ENCODE peak calls at places on chromosomes 3 and 15, in eight cellular contexts. One of them, this sample, is unnamed.

GRCh38 chr15:82530006-82530405 is 10.3 kb downstream of the RPS17 start:
- DNase-seq in neural progenitor cell: no peak
- DNase-seq in GM23248: no peak
- DNase-seq in K562: no peak
- DNase-seq in DND-41: no peak
- DNase-seq in SK-N-SH: no peak
- DNase-seq in H9: peak
- DNase-seq in A549: no peak
- DNase-seq in this sample: no peak

GRCh38 chr15:38017721-38018120 is 83.3 kb downstream of the TMCO5A start:
- DNase-seq in GM23248: no peak
- DNase-seq in SK-N-SH: no peak
- DNase-seq in DND-41: no peak
- DNase-seq in K562: peak
- DNase-seq in H9: no peak
- DNase-seq in A549: no peak
- DNase-seq in neural progenitor cell: no peak
- DNase-seq in this sample: no peak

GRCh38 chr15:77904901-77905300 is 172.6 kb downstream of the TBC1D2B start:
- DNase-seq in H9: no peak
- DNase-seq in K562: no peak
- DNase-seq in DND-41: no peak
- DNase-seq in neural progenitor cell: no peak
- DNase-seq in A549: no peak
- DNase-seq in GM23248: no peak
- DNase-seq in SK-N-SH: no peak
- DNase-seq in this sample: no peak

GRCh38 chr3:16026753-16027152 is 147.7 kb upstream of the GALNT15 start:
- DNase-seq in DND-41: no peak
- DNase-seq in K562: no peak
- DNase-seq in SK-N-SH: no peak
- DNase-seq in GM23248: no peak
- DNase-seq in H9: no peak
- DNase-seq in neural progenitor cell: no peak
- DNase-seq in A549: no peak
- DNase-seq in this sample: no peak

GRCh38 chr15:40754883-40755815 is at the start of gene RMDN3:
- DNase-seq in H9: peak
- DNase-seq in GM23248: peak
- DNase-seq in K562: peak
- DNase-seq in DND-41: peak
- DNase-seq in A549: peak
- DNase-seq in neural progenitor cell: peak
- DNase-seq in SK-N-SH: peak
- DNase-seq in this sample: no peak

GRCh38 chr15:51751687-51752683 is 588 bp downstream of the TMOD2 start:
- DNase-seq in DND-41: peak
- DNase-seq in H9: peak
- DNase-seq in K562: peak
- DNase-seq in GM23248: peak
- DNase-seq in A549: peak
- DNase-seq in SK-N-SH: peak
- DNase-seq in neural progenitor cell: peak
- DNase-seq in this sample: no peak

GRCh38 chr3:148718982-148719862 is 21.5 kb downstream of the AGTR1 start:
- DNase-seq in K562: no peak
- DNase-seq in A549: peak
- DNase-seq in H9: peak
- DNase-seq in GM23248: peak
- DNase-seq in neural progenitor cell: peak
- DNase-seq in DND-41: no peak
- DNase-seq in SK-N-SH: no peak
- DNase-seq in this sample: no peak

GRCh38 chr3:195410546-195410945 is 32.3 kb downstream of the ACAP2 start:
- DNase-seq in K562: no peak
- DNase-seq in H9: no peak
- DNase-seq in DND-41: no peak
- DNase-seq in GM23248: no peak
- DNase-seq in SK-N-SH: no peak
- DNase-seq in A549: no peak
- DNase-seq in neural progenitor cell: no peak
- DNase-seq in this sample: no peak

GRCh38 chr3:64360261-64360660 is 135.0 kb upstream of the PRICKLE2 start:
- DNase-seq in K562: no peak
- DNase-seq in A549: no peak
- DNase-seq in SK-N-SH: no peak
- DNase-seq in neural progenitor cell: no peak
- DNase-seq in H9: no peak
- DNase-seq in GM23248: no peak
- DNase-seq in DND-41: no peak
- DNase-seq in this sample: no peak

GRCh38 chr3:28334552-28334951 is 14.0 kb upstream of the ZCWPW2 start:
- DNase-seq in GM23248: peak
- DNase-seq in SK-N-SH: no peak
- DNase-seq in neural progenitor cell: no peak
- DNase-seq in A549: no peak
- DNase-seq in H9: no peak
- DNase-seq in DND-41: no peak
- DNase-seq in K562: no peak
- DNase-seq in this sample: no peak

GRCh38 chr3:65170357-65171090 is 482.7 kb upstream of the ADAMTS9 start:
- DNase-seq in neural progenitor cell: peak
- DNase-seq in DND-41: no peak
- DNase-seq in GM23248: peak
- DNase-seq in A549: peak
- DNase-seq in K562: peak
- DNase-seq in SK-N-SH: peak
- DNase-seq in H9: no peak
- DNase-seq in this sample: peak

GRCh38 chr3:129038121-129038855 is 22.3 kb upstream of the GP9 start:
- DNase-seq in DND-41: no peak
- DNase-seq in H9: no peak
- DNase-seq in A549: no peak
- DNase-seq in neural progenitor cell: no peak
- DNase-seq in K562: no peak
- DNase-seq in SK-N-SH: peak
- DNase-seq in GM23248: no peak
- DNase-seq in this sample: no peak

GRCh38 chr3:165640970-165641369 is 196.3 kb downstream of the BCHE start:
- DNase-seq in A549: no peak
- DNase-seq in SK-N-SH: no peak
- DNase-seq in H9: no peak
- DNase-seq in GM23248: no peak
- DNase-seq in DND-41: no peak
- DNase-seq in K562: no peak
- DNase-seq in neural progenitor cell: no peak
- DNase-seq in this sample: no peak

GRCh38 chr3:179668429-179668828 is 15.6 kb downstream of the USP13 start:
- DNase-seq in SK-N-SH: no peak
- DNase-seq in A549: no peak
- DNase-seq in K562: no peak
- DNase-seq in GM23248: no peak
- DNase-seq in neural progenitor cell: no peak
- DNase-seq in DND-41: no peak
- DNase-seq in H9: no peak
- DNase-seq in this sample: no peak

GRCh38 chr3:179671709-179672337 is 19.0 kb downstream of the USP13 start:
- DNase-seq in GM23248: no peak
- DNase-seq in H9: no peak
- DNase-seq in K562: no peak
- DNase-seq in SK-N-SH: no peak
- DNase-seq in A549: no peak
- DNase-seq in neural progenitor cell: no peak
- DNase-seq in DND-41: no peak
- DNase-seq in this sample: no peak

GRCh38 chr3:179671309-179671708 is 18.5 kb downstream of the USP13 start:
- DNase-seq in SK-N-SH: no peak
- DNase-seq in DND-41: no peak
- DNase-seq in A549: no peak
- DNase-seq in K562: no peak
- DNase-seq in neural progenitor cell: no peak
- DNase-seq in H9: no peak
- DNase-seq in GM23248: no peak
- DNase-seq in this sample: no peak

GRCh38 chr3:179672918-179673317 is 20.1 kb downstream of the USP13 start:
- DNase-seq in GM23248: no peak
- DNase-seq in SK-N-SH: no peak
- DNase-seq in A549: no peak
- DNase-seq in DND-41: no peak
- DNase-seq in K562: no peak
- DNase-seq in H9: no peak
- DNase-seq in neural progenitor cell: no peak
- DNase-seq in this sample: no peak

DNA sequence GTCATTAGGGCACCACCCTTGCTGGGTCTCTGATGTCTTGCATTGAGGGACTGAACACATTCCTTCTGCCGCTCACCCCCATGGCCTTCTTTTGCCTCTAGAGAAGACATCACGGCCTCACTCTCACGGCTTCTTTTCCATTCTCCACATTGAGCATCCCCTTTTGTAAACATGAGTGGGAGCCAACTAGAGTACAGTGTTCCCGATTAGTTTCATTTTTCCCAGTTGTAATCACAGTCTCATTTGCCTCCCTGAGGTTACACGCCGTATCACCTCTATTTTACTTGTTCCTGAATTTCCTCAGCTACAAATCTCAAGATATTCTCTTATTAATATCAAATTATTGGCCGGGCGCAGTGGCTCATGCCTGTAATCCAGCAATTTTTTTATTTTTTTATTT is 17.5 kb downstream of the USP13 start:
- DNase-seq in GM23248: no peak
- DNase-seq in SK-N-SH: no peak
- DNase-seq in A549: no peak
- DNase-seq in DND-41: no peak
- DNase-seq in neural progenitor cell: no peak
- DNase-seq in H9: no peak
- DNase-seq in K562: no peak
- DNase-seq in this sample: no peak
- H3K4me2 ChIP-seq in GM23248: no peak
- H3K4me2 ChIP-seq in SK-N-SH: no peak
- H3K4me2 ChIP-seq in A549: no peak
- H3K4me2 ChIP-seq in DND-41: no peak
- H3K4me2 ChIP-seq in neural progenitor cell: no peak
- H3K4me2 ChIP-seq in H9: no peak
- H3K4me2 ChIP-seq in K562: no peak
- H3K4me2 ChIP-seq in this sample: no peak

DNA sequence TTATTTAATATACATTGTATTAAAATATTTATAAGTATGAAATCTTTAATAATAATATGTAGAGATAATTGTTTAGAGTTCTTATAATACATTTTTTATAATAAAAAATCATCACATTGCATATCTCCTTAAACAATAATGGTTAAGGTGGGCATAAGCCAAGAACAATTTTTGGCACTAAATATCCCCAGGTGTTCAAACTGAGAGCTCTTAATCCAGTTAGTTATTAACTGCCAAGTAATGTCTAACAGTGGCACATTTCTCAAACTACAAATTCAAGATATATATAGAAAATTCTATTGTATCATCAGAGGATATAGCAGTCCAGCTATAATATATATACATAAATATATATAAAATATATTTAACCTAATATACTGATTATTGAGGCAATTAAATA is 680.8 kb downstream of the SI start:
- DNase-seq in A549: no peak
- DNase-seq in H9: no peak
- DNase-seq in SK-N-SH: no peak
- DNase-seq in neural progenitor cell: no peak
- DNase-seq in DND-41: no peak
- DNase-seq in K562: no peak
- DNase-seq in GM23248: no peak
- DNase-seq in this sample: no peak
- H3K4me2 ChIP-seq in A549: no peak
- H3K4me2 ChIP-seq in H9: no peak
- H3K4me2 ChIP-seq in SK-N-SH: no peak
- H3K4me2 ChIP-seq in neural progenitor cell: no peak
- H3K4me2 ChIP-seq in DND-41: no peak
- H3K4me2 ChIP-seq in K562: no peak
- H3K4me2 ChIP-seq in GM23248: no peak
- H3K4me2 ChIP-seq in this sample: no peak

GRCh38 chr3:197957775-197958103 is 2.3 kb upstream of the LMLN start:
- DNase-seq in GM23248: no peak
- DNase-seq in DND-41: no peak
- DNase-seq in SK-N-SH: no peak
- DNase-seq in H9: no peak
- DNase-seq in A549: no peak
- DNase-seq in neural progenitor cell: no peak
- DNase-seq in K562: no peak
- DNase-seq in this sample: no peak

GRCh38 chr3:197956626-197956988 is 3.4 kb upstream of the LMLN start:
- DNase-seq in K562: peak
- DNase-seq in A549: no peak
- DNase-seq in neural progenitor cell: no peak
- DNase-seq in SK-N-SH: no peak
- DNase-seq in GM23248: no peak
- DNase-seq in DND-41: no peak
- DNase-seq in H9: no peak
- DNase-seq in this sample: no peak

GRCh38 chr3:197953881-197954280 is 3.9 kb downstream of the RPL35A start:
- DNase-seq in SK-N-SH: no peak
- DNase-seq in neural progenitor cell: no peak
- DNase-seq in GM23248: peak
- DNase-seq in K562: no peak
- DNase-seq in A549: no peak
- DNase-seq in H9: no peak
- DNase-seq in DND-41: no peak
- DNase-seq in this sample: no peak

GRCh38 chr3:197958346-197958745 is 1.7 kb upstream of the LMLN start:
- DNase-seq in SK-N-SH: no peak
- DNase-seq in neural progenitor cell: no peak
- DNase-seq in DND-41: no peak
- DNase-seq in A549: no peak
- DNase-seq in K562: peak
- DNase-seq in GM23248: no peak
- DNase-seq in H9: no peak
- DNase-seq in this sample: no peak

DNA sequence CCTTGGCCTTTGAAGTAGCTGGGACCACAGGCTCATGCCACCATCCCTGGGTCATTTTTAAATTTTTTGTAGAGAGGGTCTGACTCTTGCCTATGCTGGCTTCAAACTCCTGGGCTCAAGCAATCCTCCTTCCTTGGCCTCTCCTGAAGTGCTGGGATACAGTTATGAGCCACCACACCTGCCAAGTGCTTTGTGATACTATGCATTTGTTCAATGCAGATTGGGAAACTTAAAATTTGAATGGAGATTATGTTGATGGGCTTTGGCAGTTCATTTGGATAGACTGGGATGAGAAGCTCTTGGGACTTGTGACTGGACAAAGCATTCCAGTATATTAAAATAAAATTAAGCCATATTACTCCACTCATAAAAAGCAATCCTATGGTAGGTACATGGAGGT is 3.9 kb upstream of the LMLN start:
- DNase-seq in A549: no peak
- DNase-seq in H9: no peak
- DNase-seq in GM23248: no peak
- DNase-seq in SK-N-SH: no peak
- DNase-seq in DND-41: no peak
- DNase-seq in neural progenitor cell: no peak
- DNase-seq in K562: no peak
- DNase-seq in this sample: no peak
- H3K4me2 ChIP-seq in A549: no peak
- H3K4me2 ChIP-seq in H9: no peak
- H3K4me2 ChIP-seq in GM23248: no peak
- H3K4me2 ChIP-seq in SK-N-SH: no peak
- H3K4me2 ChIP-seq in DND-41: no peak
- H3K4me2 ChIP-seq in neural progenitor cell: no peak
- H3K4me2 ChIP-seq in K562: no peak
- H3K4me2 ChIP-seq in this sample: no peak

GRCh38 chr3:106204160-106204868 is 335.5 kb upstream of the CBLB start:
- DNase-seq in DND-41: no peak
- DNase-seq in neural progenitor cell: no peak
- DNase-seq in GM23248: no peak
- DNase-seq in A549: no peak
- DNase-seq in SK-N-SH: no peak
- DNase-seq in H9: no peak
- DNase-seq in K562: no peak
- DNase-seq in this sample: no peak
- H3K4me2 ChIP-seq in DND-41: no peak
- H3K4me2 ChIP-seq in neural progenitor cell: no peak
- H3K4me2 ChIP-seq in GM23248: no peak
- H3K4me2 ChIP-seq in A549: no peak
- H3K4me2 ChIP-seq in SK-N-SH: no peak
- H3K4me2 ChIP-seq in H9: no peak
- H3K4me2 ChIP-seq in K562: no peak
- H3K4me2 ChIP-seq in this sample: no peak